ENCODE peak calls at places on chromosomes 11 and 22, in four cellular contexts. X, L, F and I are unnamed samples.

GRCh38 chr11:118010738-118011461 is 24.7 kb downstream of the IL10RA start:
- DNase-seq in X (no peak), L (no peak), F (no peak), I (no peak)

GRCh38 chr11:32003335-32003734 is 87.5 kb upstream of the RCN1 start:
- DNase-seq in X (no peak), F (no peak), L (no peak), I (no peak)

GRCh38 chr11:457071-457760 is 7.1 kb downstream of the PTDSS2 start:
- DNase-seq in L (no peak), F (no peak), X (no peak), I (peak; percentile 51)

GRCh38 chr11:85941380-85941973 is 86.3 kb downstream of the CCDC83 start:
- DNase-seq in F (peak; percentile 62), X (peak; percentile 66), L (peak; percentile 70), I (no peak)

GRCh38 chr11:60634151-60634550 is 65.3 kb upstream of the MS4A8 start:
- DNase-seq in L (peak; percentile 66), X (peak; percentile 57), F (no peak), I (no peak)

GRCh38 chr11:17743026-17743807 is 8.6 kb downstream of the KCNC1 start:
- DNase-seq in F (no peak), L (no peak), X (no peak), I (peak; percentile 43)

GRCh38 chr22:37203354-37204044 is 8.8 kb downstream of the SSTR3 start:
- DNase-seq in F (no peak), X (no peak), L (no peak), I (peak; percentile 57)

GRCh38 chr22:23060612-23061400 is 9.5 kb upstream of the GNAZ start:
- DNase-seq in L (no peak), X (no peak), F (no peak), I (peak; percentile 48)

GRCh38 chr11:117557321-117557720 is 229.7 kb downstream of the CEP164 start:
- DNase-seq in L (no peak), F (no peak), X (no peak), I (no peak)

GRCh38 chr22:26481694-26482093 is 1.9 kb downstream of the HPS4 start:
- DNase-seq in F (no peak), L (no peak), X (no peak), I (no peak)

GRCh38 chr11:65653229-65654225 is 9.2 kb downstream of the RELA start:
- DNase-seq in F (no peak), L (no peak), X (no peak), I (peak; percentile 48)

GRCh38 chr22:46390652-46391301 is 55.3 kb downstream of the TRMU start:
- DNase-seq in X (peak; percentile 27), F (no peak), L (no peak), I (peak; percentile 91)

GRCh38 chr22:42418811-42419243 is 13.4 kb downstream of the NFAM1 start:
- DNase-seq in F (no peak), L (no peak), X (no peak), I (no peak)

GRCh38 chr11:9214765-9215164 is 50.4 kb downstream of the DENND5A start:
- DNase-seq in L (no peak), F (peak; percentile 83), X (peak; percentile 32), I (no peak)

GRCh38 chr11:112037527-112037926 is 12.3 kb downstream of the DLAT start:
- DNase-seq in L (no peak), F (no peak), X (no peak), I (no peak)

GRCh38 chr11:103682318-103683184 is 353.9 kb upstream of the DDI1 start:
- DNase-seq in X (peak; percentile 82), L (peak; percentile 87), F (peak; percentile 74), I (no peak)

GRCh38 chr22:37604875-37605274 is 3.8 kb upstream of the GGA1 start:
- DNase-seq in F (no peak), L (no peak), X (no peak), I (no peak)

GRCh38 chr11:77191823-77192495 is 63.9 kb downstream of the MYO7A start:
- DNase-seq in X (peak; percentile 89), F (peak; percentile 54), L (peak; percentile 97), I (peak; percentile 82)

GRCh38 chr22:30327864-30328345 is 1.2 kb upstream of the TBC1D10A start:
- DNase-seq in L (peak; percentile 57), X (peak; percentile 31), F (peak; percentile 22), I (no peak)

GRCh38 chr22:30326704-30327362 is at the start of gene TBC1D10A:
- DNase-seq in X (peak; percentile 98), L (peak; percentile 98), F (peak; percentile 86), I (peak; percentile 97)

GRCh38 chr22:30325724-30326703 is 727 bp downstream of the TBC1D10A start:
- DNase-seq in F (peak; percentile 47), L (peak; percentile 37), X (peak; percentile 12), I (peak; percentile 81)

GRCh38 chr22:30324008-30324730 is 2.6 kb downstream of the TBC1D10A start:
- DNase-seq in F (peak; percentile 53), L (no peak), X (no peak), I (no peak)

DNA sequence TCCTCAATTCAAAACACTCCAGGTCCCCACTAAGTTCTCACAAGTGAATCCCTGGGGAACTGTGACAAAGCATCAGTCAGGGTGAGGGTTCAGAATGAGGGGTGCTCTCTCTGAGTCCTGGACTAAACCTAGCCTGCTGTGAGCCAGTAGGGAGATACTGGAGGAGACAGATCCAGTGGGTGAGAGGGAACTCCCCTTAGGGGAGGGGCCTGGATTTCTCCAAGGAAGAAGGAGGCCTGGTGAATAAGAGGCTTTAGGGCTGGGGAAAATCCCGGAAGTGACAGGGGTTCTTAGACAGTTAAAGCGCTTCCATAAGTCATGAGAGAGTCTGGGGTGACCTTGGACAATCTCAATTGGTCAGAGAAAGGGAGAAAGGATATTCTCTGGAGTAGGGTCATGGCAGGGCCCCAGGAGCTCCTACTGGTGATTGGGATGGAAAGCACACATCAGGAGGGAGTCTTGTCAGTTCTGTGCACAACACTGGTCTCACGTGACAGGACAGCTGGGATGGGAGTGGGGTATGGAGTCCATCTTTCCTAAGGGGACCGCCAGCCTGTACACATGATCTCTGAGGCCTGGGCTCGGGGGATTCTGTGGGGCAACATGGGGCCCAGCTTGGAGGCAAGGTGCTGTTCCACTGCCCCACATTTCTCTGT is 1.5 kb downstream of the TBC1D10A start:
- DNase-seq in X (peak; percentile 50), F (peak; percentile 98), L (no peak), I (no peak)
- H3K9ac ChIP-seq in X (no peak overlapping the region), F (peak overlapping the region; percentile 90), L (no peak overlapping the region), I (peak overlapping the region; percentile 71)

DNA sequence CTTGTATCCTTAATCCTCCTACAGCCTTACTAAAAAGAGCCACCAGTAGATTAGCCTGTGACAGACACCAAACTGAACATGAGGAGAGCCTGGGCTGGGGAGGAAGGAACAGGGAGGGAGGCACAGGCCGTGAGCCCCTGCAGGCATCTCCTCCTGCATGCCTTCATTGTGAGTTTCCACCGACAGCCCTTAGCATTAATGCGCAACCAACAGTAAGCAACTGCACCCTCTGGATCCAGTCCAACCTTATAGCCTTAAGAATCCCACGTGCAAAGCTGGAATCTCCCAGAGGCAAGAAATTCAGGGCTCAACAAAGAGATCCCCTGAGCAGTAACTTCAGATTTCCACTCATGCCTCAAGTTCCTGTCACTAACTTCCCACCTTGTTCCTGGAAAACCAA is 84.6 kb downstream of the ETS1 start:
- DNase-seq in X (no peak), F (peak; percentile 97), L (no peak), I (no peak)
- H3K9ac ChIP-seq in X (no peak overlapping the region), F (peak overlapping the region; percentile 52), L (no peak overlapping the region), I (no peak overlapping the region)

GRCh38 chr22:49052560-49052959 is 775.1 kb downstream of the BRD1 start:
- DNase-seq in X (no peak), L (no peak), F (no peak), I (no peak)
- H3K9ac ChIP-seq in X (no peak overlapping the region), L (no peak overlapping the region), F (peak overlapping the region; percentile 74), I (no peak overlapping the region)

GRCh38 chr22:32985899-32986772 is 72.0 kb downstream of the SYN3 start:
- DNase-seq in F (peak; percentile 82), X (peak; percentile 88), L (peak; percentile 85), I (no peak)
- H3K9ac ChIP-seq in F (no peak overlapping the region), X (no peak overlapping the region), L (no peak overlapping the region), I (no peak overlapping the region)

GRCh38 chr11:36213050-36213840 is 76.0 kb downstream of the COMMD9 start:
- DNase-seq in X (peak; percentile 63), L (no peak), F (no peak), I (no peak)
- H3K9ac ChIP-seq in X (no peak overlapping the region), L (no peak overlapping the region), F (no peak overlapping the region), I (no peak overlapping the region)

GRCh38 chr11:102266111-102266510 is 51.2 kb upstream of the BIRC3 start:
- DNase-seq in L (no peak), F (no peak), X (no peak), I (no peak)

GRCh38 chr11:102268083-102268984 is 49.0 kb upstream of the BIRC3 start:
- DNase-seq in X (peak; percentile 92), L (peak; percentile 97), F (peak; percentile 59), I (peak; percentile 96)

GRCh38 chr11:102269927-102270326 is 47.4 kb upstream of the BIRC3 start:
- DNase-seq in F (no peak), L (no peak), X (no peak), I (no peak)

GRCh38 chr11:102267602-102268001 is 49.7 kb upstream of the BIRC3 start:
- DNase-seq in L (no peak), X (no peak), F (peak; percentile 84), I (no peak)

DNA sequence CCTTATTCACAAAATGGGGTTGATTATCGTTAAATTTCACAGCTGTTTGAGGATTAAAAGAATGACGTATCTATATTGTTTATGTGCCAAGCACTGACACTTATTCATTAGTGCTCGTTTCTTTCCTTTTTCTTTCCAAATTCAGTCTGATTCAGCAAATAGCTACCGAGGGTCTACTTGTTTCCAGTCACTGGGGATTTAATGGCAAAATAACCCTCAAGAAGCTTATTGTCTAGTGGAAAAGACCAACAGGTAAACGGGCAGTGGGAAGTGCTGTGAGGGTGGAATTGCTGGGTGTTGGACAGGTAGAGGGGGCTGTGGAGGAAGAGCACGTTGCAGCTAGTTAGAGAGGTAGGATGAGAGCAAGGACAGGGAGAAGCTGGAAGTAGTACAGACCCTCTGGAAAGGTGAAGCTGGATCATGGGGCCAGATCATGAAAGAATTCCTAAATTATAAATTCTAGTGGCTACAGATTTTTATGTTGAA is 48.3 kb upstream of the BIRC3 start:
- DNase-seq in X (no peak), F (no peak), L (peak; percentile 38), I (no peak)
- H3K9ac ChIP-seq in X (no peak overlapping the region), F (peak overlapping the region; percentile 43), L (no peak overlapping the region), I (peak overlapping the region; percentile 3)

DNA sequence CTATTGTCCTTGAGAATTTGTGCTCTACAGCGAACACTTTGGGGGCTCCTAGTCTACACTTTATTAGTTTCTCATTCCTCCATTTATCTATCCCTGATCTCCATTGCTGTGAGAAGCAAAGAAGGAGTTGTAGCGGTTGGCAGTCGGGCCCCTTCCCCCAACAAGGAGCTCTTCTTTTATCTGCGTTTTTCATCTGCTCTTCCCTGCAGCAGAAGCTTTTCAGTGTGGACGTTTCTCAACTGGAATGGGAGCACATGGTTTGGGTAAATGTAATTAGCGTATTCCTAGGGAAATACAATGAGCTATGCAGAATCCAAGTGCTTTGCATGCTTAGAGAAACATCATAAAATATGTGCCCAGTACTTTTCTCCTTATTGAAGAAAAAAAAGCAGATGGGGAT is 117.8 kb upstream of the CCDC90B start:
- DNase-seq in F (no peak), L (no peak), X (no peak), I (no peak)
- H3K9ac ChIP-seq in F (no peak overlapping the region), L (no peak overlapping the region), X (no peak overlapping the region), I (no peak overlapping the region)

DNA sequence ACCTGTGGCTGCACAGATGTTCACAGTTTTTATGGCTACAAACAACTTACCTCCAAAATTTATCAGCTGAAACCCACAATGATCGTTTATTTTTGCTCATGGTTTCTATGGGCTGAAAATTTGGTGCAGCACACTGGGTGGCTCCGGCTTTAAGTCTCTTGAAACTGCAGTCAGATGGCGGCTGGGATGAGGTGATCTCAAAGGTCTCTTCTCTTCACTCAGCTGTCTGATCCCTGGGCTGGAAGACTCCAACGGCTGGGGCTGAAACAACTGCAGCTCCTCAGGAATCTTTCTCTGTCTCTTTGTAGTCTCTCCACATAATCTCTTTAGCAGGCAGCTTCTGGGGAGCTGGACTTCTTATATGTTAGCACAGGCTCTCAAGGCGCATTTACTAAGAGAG is 117.3 kb upstream of the FAT3 start:
- DNase-seq in X (peak; percentile 34), F (no peak), L (no peak), I (no peak)
- H3K9ac ChIP-seq in X (no peak overlapping the region), F (no peak overlapping the region), L (no peak overlapping the region), I (no peak overlapping the region)